ENCODE peak calls at places on chromosomes 16 and 17, in four cellular contexts. E, Y, G and B are unnamed samples. For H3K4me1, the result is how much of the 10 kb centered on the place peaks cover.

GRCh38 chr17:9381068-9381467 is 194.6 kb downstream of the STX8 start:
- DNase-seq in E (no peak), G (no peak), Y (no peak), B (no peak)

GRCh38 chr16:75860654-75861053 is 134.4 kb upstream of the CPHXL start:
- DNase-seq in E (no peak), G (no peak), Y (no peak), B (no peak)

GRCh38 chr17:43006639-43007551 is at the start of gene IFI35:
- DNase-seq in Y (peak), G (peak), E (peak), B (no peak)

GRCh38 chr16:35146723-35147458 is 1687.5 kb downstream of the TP53TG3F start:
- DNase-seq in G (no peak), E (no peak), Y (no peak), B (no peak)

GRCh38 chr17:36697907-36698526 is 96.6 kb downstream of the MRM1 start:
- DNase-seq in E (no peak), G (no peak), Y (no peak), B (peak)

GRCh38 chr17:56593741-56594527 is 435 bp downstream of the NOG start:
- DNase-seq in Y (peak), E (peak), G (peak), B (peak)

GRCh38 chr17:66451188-66452149 is 149.1 kb downstream of the PRKCA start:
- DNase-seq in E (no peak), Y (no peak), G (no peak), B (no peak)

GRCh38 chr16:69410285-69410990 is 14.0 kb upstream of the CYB5B start:
- DNase-seq in G (no peak), Y (peak), E (no peak), B (no peak)

GRCh38 chr17:38464251-38464722 is 36.0 kb downstream of the ARHGAP23 start:
- DNase-seq in Y (peak), E (peak), G (no peak), B (no peak)

GRCh38 chr17:41343031-41343430 is 7.6 kb downstream of the KRT33A start:
- DNase-seq in G (no peak), E (no peak), Y (no peak), B (no peak)

GRCh38 chr17:37465058-37465616 is 24.6 kb upstream of the DUSP14 start:
- DNase-seq in G (no peak), Y (no peak), E (no peak), B (no peak)

GRCh38 chr17:21279582-21279981 is 4.9 kb upstream of the MAP2K3 start:
- DNase-seq in E (no peak), Y (no peak), G (no peak), B (no peak)

GRCh38 chr16:56201030-56201429 is 9.7 kb downstream of the GNAO1 start:
- DNase-seq in E (no peak), G (no peak), Y (no peak), B (no peak)

GRCh38 chr16:75764154-75764768 is 38.0 kb upstream of the CPHXL start:
- DNase-seq in G (peak), Y (peak), E (peak), B (peak)

GRCh38 chr16:1378087-1378803 is 26.5 kb downstream of the GNPTG start:
- DNase-seq in Y (no peak), G (no peak), E (no peak), B (no peak)

GRCh38 chr16:27404163-27404823 is 2.3 kb downstream of the IL21R start:
- DNase-seq in G (no peak), E (no peak), Y (no peak), B (no peak)

GRCh38 chr17:21278304-21279197 is 6.0 kb upstream of the MAP2K3 start:
- DNase-seq in G (peak), E (no peak), Y (no peak), B (peak)

GRCh38 chr16:89506113-89506504 is 2.1 kb upstream of the SPG7 start:
- DNase-seq in E (no peak), G (no peak), Y (peak), B (no peak)

GRCh38 chr16:80200079-80200478 is 340.7 kb upstream of the DYNLRB2 start:
- DNase-seq in Y (no peak), E (no peak), G (no peak), B (no peak)

GRCh38 chr17:15291674-15292361 is 26.7 kb upstream of the PMP22 start:
- DNase-seq in E (no peak), G (no peak), Y (no peak), B (peak)

GRCh38 chr17:56810846-56811775 is 22.6 kb downstream of the C17orf67 start:
- DNase-seq in Y (no peak), E (no peak), G (no peak), B (no peak)

GRCh38 chr17:40525294-40525693 is 23.9 kb upstream of the TNS4 start:
- DNase-seq in G (no peak), E (no peak), Y (no peak), B (no peak)

GRCh38 chr16:78775161-78775561 is 675.7 kb downstream of the WWOX start:
- DNase-seq in E (no peak), Y (no peak), G (no peak), B (no peak)

GRCh38 chr17:56596741-56597494 is 3.4 kb downstream of the NOG start:
- DNase-seq in Y (no peak), G (no peak), E (no peak), B (no peak)

GRCh38 chr16:19116711-19117449 is 3.1 kb downstream of the ITPRIPL2 start:
- DNase-seq in Y (no peak), E (no peak), G (peak), B (no peak)

GRCh38 chr17:31819578-31819977 is 39.5 kb downstream of the COPRS start:
- DNase-seq in E (no peak), Y (no peak), G (no peak), B (no peak)

GRCh38 chr16:79316004-79316458 is 284.5 kb downstream of the MAF start:
- DNase-seq in Y (no peak), G (no peak), E (no peak), B (no peak)

GRCh38 chr17:45783593-45784292 is 377 bp upstream of the CRHR1 start:
- DNase-seq in Y (no peak), G (no peak), E (no peak), B (peak)

GRCh38 chr16:9099131-9099625 is 7.7 kb downstream of the HAPSTR1 start:
- DNase-seq in Y (peak), E (no peak), G (no peak), B (no peak)

GRCh38 chr17:49703557-49704277 is 4.0 kb downstream of the SLC35B1 start:
- DNase-seq in G (peak), E (no peak), Y (peak), B (no peak)

GRCh38 chr16:51638338-51639135 is 487.5 kb upstream of the SALL1 start:
- DNase-seq in Y (no peak), G (no peak), E (no peak), B (no peak)

GRCh38 chr16:24845726-24846547 is at the start of gene SLC5A11:
- DNase-seq in Y (no peak), E (no peak), G (no peak), B (no peak)

GRCh38 chr16:69057400-69058378 is 47.8 kb upstream of the HAS3 start:
- DNase-seq in Y (peak), G (peak), E (peak), B (no peak)

GRCh38 chr16:64159986-64160385 is 961.9 kb downstream of the CDH11 start:
- DNase-seq in G (no peak), Y (no peak), E (no peak), B (no peak)

GRCh38 chr17:29592850-29593545 is at the start of gene ANKRD13B:
- DNase-seq in E (peak), G (no peak), Y (peak), B (peak)

GRCh38 chr16:27369806-27370205 is 32.2 kb upstream of the IL21R start:
- DNase-seq in G (no peak), Y (peak), E (no peak), B (no peak)

GRCh38 chr17:6455321-6455705 is 11.1 kb downstream of the PIMREG start:
- DNase-seq in Y (no peak), E (no peak), G (no peak), B (no peak)

GRCh38 chr17:6456321-6456720 is 12.1 kb downstream of the PIMREG start:
- DNase-seq in G (no peak), E (no peak), Y (no peak), B (no peak)

GRCh38 chr17:6452471-6453266 is 8.4 kb downstream of the PIMREG start:
- DNase-seq in E (no peak), Y (no peak), G (no peak), B (no peak)

GRCh38 chr17:6453279-6454024 is 9.2 kb downstream of the PIMREG start:
- DNase-seq in E (no peak), G (no peak), Y (no peak), B (no peak)

GRCh38 chr17:6454495-6455320 is 10.5 kb downstream of the PIMREG start:
- DNase-seq in E (no peak), G (no peak), Y (no peak), B (peak)
- H3K4me3 ChIP-seq in E (peak), G (peak), Y (no peak), B (no peak)

GRCh38 chr16:66137853-66138252 is 228.6 kb upstream of the CDH5 start:
- DNase-seq in E (no peak), G (no peak), Y (no peak), B (no peak)

GRCh38 chr16:66134875-66135274 is 231.6 kb upstream of the CDH5 start:
- DNase-seq in G (no peak), E (no peak), Y (no peak), B (no peak)

GRCh38 chr16:66133641-66134402 is 232.7 kb upstream of the CDH5 start:
- DNase-seq in E (no peak), Y (no peak), G (no peak), B (no peak)

GRCh38 chr16:66135838-66136237 is 230.7 kb upstream of the CDH5 start:
- DNase-seq in G (no peak), E (no peak), Y (no peak), B (no peak)

GRCh38 chr16:66135376-66135775 is 231.1 kb upstream of the CDH5 start:
- DNase-seq in E (peak), G (peak), Y (peak), B (no peak)
- H3K4me1 ChIP-seq in E (under half), G (under half), Y (under half), B (half or more)

DNA sequence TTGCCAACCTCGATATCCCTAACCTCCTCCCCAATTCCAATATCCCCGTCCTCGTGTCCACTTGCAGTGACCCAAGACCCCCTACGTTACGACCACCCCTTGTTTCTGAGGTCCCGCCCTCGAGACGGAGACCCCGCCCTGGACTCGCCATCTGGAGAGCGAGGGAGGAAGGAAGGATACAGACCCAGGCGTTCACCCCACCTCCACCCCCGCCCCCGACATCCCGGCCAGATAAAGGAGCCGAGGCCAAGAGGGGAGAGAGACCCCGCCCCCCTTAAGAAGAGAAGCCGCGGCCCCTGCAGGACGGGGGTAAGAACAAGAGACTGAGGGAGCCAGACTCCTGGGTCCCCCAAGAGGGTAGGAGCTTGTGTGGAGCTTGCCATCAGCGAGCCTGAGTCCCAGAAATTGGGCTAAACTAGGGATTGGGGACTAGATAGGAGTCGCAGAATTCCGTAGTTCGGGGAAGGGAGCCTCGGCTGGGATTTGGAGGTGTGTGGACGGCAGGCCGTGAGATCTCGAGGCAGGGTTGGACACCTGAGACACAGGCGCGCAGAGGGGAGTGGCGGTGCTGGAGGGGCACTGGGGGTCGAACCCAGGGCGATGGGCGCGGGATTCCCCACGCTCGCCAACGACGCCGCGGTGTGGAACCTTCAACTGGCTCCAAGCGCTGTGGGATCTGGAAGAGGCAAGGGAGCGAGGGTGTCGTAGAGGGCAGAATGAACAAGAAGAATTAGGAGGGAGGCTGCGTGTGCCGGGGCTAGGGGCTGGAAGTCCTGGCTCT is at the start of gene BCL6B:
- DNase-seq in G (no peak), Y (no peak), E (no peak), B (no peak)
- H3K27ac ChIP-seq in G (peak), Y (peak), E (peak), B (peak)

DNA sequence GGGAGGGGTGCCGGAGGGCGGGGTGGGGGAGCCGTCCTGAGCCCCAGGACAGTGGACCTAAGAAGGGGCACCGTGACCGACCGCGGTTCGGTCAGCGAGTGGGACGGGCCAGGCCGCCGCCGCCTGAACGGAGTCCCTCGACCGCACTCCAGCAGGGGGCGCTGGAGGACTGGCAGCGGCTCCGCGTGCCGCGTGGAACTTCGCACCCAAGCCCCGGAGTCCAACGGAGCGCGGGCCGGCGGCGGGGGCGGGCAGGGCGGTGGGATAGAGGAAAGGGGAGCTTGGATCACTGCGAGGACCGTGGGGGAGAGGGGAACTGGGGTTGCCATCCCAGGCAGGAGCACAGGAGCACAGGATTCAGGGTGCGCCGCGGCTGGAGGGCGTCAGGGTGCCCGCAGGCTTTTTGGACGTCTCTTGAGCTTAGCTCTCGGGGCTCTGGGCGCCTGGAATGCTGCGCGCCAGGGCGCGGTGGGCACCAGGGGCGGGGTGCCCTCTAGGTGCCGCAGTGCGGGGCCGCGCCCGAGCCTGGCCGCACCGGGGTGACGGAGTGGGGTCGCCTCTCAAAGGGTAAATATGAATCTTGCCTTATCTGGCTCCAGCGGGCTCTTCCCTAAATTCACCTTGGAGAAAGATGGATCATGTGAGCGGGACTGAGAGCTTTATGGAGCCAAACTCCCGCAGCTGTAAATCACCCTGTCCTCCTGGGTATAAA is 379 bp upstream of the OTOP2 start:
- DNase-seq in G (peak), Y (peak), E (no peak), B (peak)
- H3K4me3 ChIP-seq in G (peak), Y (peak), E (peak), B (no peak)

GRCh38 chr17:54967621-54968258 is 714 bp downstream of the COX11 start:
- DNase-seq in Y (no peak), E (no peak), G (no peak), B (no peak)
- H3K4me1 ChIP-seq in Y (under half), E (under half), G (under half), B (under half)

DNA sequence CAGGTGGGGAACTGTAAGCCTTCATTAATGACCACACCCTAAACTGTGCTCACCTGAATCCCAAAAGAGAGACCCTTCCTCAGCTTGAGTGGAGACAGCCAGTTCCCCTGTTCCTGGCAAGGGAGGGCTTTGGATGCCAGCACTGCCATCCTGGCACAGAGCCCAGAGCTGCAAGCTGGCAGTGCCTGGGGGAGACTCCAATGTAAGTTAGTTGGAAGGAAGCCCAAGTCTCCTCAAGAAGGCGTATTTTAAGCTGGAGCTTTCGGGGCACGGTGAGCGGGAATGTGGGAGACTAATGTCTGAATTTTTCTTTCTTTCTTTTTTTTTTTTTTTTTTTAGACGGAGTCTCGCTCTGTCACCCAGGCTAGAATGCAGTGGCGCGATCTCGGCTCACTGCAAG is 4.7 kb downstream of the CDC42EP4 start:
- DNase-seq in Y (peak), G (peak), E (peak), B (no peak)
- H3K27ac ChIP-seq in Y (peak), G (peak), E (peak), B (no peak)

GRCh38 chr17:64386412-64387144 is 4.1 kb downstream of the PECAM1 start:
- DNase-seq in E (no peak), G (no peak), Y (no peak), B (no peak)

GRCh38 chr17:64387545-64388171 is 3.0 kb downstream of the PECAM1 start:
- DNase-seq in E (peak), Y (no peak), G (no peak), B (no peak)

GRCh38 chr17:64385187-64386083 is 5.2 kb downstream of the PECAM1 start:
- DNase-seq in Y (peak), E (peak), G (peak), B (peak)

GRCh38 chr17:64388961-64389565 is 1.6 kb downstream of the PECAM1 start:
- DNase-seq in E (no peak), G (no peak), Y (no peak), B (no peak)

DNA sequence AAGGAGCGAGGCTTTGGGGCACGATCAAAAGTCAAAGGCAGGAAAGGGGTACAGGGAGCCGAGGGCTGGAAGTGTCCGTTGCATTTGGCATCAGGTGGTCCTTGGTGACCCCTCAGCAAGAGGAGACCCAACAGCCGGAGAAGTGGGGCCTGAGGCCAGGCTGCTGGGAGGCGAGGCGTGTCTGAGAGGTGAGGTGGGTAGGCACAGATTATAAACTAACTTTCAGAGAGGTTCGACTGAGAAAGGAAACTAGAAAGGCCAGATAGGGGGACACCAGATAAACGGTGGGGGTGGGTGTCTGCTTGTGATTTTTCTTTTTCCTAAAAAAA is 3.6 kb downstream of the PECAM1 start:
- DNase-seq in Y (no peak), G (no peak), E (no peak), B (no peak)
- H3K4me3 ChIP-seq in Y (peak), G (peak), E (peak), B (no peak)

DNA sequence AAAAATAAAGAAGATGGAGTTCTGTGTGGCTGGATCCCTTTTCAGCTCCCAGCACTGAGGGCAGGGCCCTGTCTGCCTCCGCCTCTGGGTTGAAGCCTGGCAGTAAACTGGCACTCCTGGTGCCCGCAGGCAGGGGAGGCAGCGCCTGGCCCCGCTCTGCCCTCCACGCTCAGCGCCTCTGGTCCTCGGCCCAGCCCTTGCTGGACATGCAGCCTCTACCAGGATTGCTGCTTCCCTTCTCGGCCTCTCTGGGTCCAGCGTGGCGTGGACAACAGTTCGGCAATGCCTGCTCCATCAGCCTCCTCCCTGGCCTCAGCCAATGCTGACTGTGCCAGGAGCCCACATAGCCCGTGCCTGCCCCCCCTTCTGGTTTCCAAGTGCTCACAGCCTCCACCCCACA is 84.4 kb upstream of the CHMP6 start:
- DNase-seq in E (no peak), G (no peak), Y (no peak), B (no peak)
- H3K4me1 ChIP-seq in E (under half), G (under half), Y (under half), B (under half)

DNA sequence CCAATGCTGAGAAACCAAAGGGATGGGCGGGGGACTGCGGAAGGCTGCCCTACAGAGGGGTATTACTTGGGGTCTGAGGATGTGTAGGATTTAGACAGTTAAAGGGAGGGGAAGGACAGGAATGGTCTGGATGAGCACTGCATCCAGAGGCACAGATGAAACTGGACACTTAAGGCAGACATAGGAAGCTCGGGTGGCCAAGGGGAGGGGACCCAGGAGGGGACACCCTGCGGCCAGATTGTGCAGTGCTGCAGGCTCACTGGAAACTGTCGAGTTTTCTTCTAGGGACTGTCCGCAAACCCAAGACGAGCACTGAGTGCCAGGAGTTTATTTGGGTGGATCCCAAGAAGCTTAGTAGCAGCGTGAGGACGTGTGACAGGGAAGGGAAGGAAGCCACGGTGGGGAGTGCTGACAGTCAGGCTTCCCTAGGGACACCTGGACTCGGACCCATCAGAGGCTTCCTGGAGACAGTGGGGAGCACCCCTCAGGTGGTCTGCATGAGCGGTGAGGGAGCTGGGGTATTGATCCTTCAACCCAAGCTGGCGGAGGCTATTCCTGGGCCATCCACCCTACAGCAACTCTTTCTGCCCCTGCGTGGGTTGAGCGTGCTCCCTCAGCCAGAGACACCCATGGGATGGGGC is 278.7 kb downstream of the FOXL1 start:
- DNase-seq in G (no peak), Y (no peak), E (no peak), B (no peak)
- H3K27ac ChIP-seq in G (no peak), Y (no peak), E (no peak), B (no peak)